ENCODE peak calls at places on chromosome 12, in four cellular contexts. O is mucosa of descending colon, K is activated T-helper 1 cell treated with Interleukin-2 at 50 U/mL for 16 hours, I is fibroblast of lung. H is an unnamed sample.

GRCh38 chr12:27780612-27781408 is 774 bp upstream of the MANSC4 start:
- DNase-seq in O (peak; percentile 26), I (peak; percentile 68), K (peak; percentile 1), H (peak; percentile 47)

GRCh38 chr12:93777249-93777648 is 100.1 kb downstream of the CRADD start:
- DNase-seq in K (no peak), O (no peak), I (peak; percentile 72), H (no peak)

GRCh38 chr12:131789638-131790037 is 38.6 kb upstream of the MMP17 start:
- DNase-seq in K (no peak), O (no peak), I (no peak), H (no peak)

GRCh38 chr12:83850531-83850930 is 1062.1 kb downstream of the SLC6A15 start:
- DNase-seq in O (no peak), I (no peak), K (no peak), H (no peak)

GRCh38 chr12:120498870-120499515 is 3.1 kb downstream of the DYNLL1 start:
- DNase-seq in O (no peak), I (no peak), K (no peak), H (no peak)

GRCh38 chr12:52715416-52715815 is 12.1 kb upstream of the KRT77 start:
- DNase-seq in I (no peak), O (peak; percentile 43), K (no peak), H (peak; percentile 37)

GRCh38 chr12:10293570-10294227 is 14.0 kb upstream of the KLRD1 start:
- DNase-seq in I (no peak), O (no peak), K (no peak), H (no peak)

GRCh38 chr12:92408072-92408900 is 262.6 kb upstream of the BTG1 start:
- DNase-seq in I (peak; percentile 49), O (peak; percentile 69), K (no peak), H (peak; percentile 53)

GRCh38 chr12:94867066-94867855 is 136.2 kb downstream of the NDUFA12 start:
- DNase-seq in K (no peak), O (no peak), I (no peak), H (no peak)

GRCh38 chr12:124713041-124713435 is 145.6 kb upstream of the NCOR2 start:
- DNase-seq in K (no peak), O (peak; percentile 46), I (no peak), H (peak; percentile 28)

GRCh38 chr12:12018454-12018853 is 52.3 kb upstream of the BCL2L14 start:
- DNase-seq in I (peak; percentile 58), K (no peak), O (no peak), H (no peak)